ENCODE peak calls at places on chromosome 19, in four cellular contexts. V, C, I and O are unnamed samples.

GRCh38 chr19:38650180-38650775 is 2.8 kb downstream of the ACTN4 start:
- DNase-seq in V (no peak), C (no peak), I (no peak), O (no peak)

GRCh38 chr19:35436477-35437141 is 11.4 kb upstream of the FFAR2 start:
- DNase-seq in V (no peak), C (no peak), I (no peak), O (no peak)

GRCh38 chr19:11754663-11755062 is 12.1 kb upstream of the ZNF441 start:
- DNase-seq in V (no peak), C (no peak), I (no peak), O (no peak)

GRCh38 chr19:11989112-11989456 is 24.2 kb downstream of the ZNF763 start:
- DNase-seq in V (no peak), C (no peak), I (no peak), O (no peak)

GRCh38 chr19:3055741-3056453 is 6.4 kb downstream of the TLE5 start:
- DNase-seq in V (peak; percentile 57), C (no peak), I (no peak), O (peak; percentile 55)

GRCh38 chr19:1067341-1068103 is 555 bp downstream of the ARHGAP45 start:
- DNase-seq in V (peak; percentile 46), C (no peak), I (no peak), O (no peak)

GRCh38 chr19:50814883-50815282 is 8.7 kb downstream of the KLK1 start:
- DNase-seq in V (no peak), C (no peak), I (no peak), O (no peak)

GRCh38 chr19:42193706-42194105 is 23.8 kb downstream of the DEDD2 start:
- DNase-seq in V (no peak), C (no peak), I (no peak), O (no peak)

GRCh38 chr19:15551183-15552004 is 43.1 kb downstream of the CYP4F22 start:
- DNase-seq in V (peak; percentile 92), C (peak; percentile 38), I (peak; percentile 78), O (peak; percentile 95)

GRCh38 chr19:20879501-20879900 is 43.5 kb upstream of the ZNF85 start:
- DNase-seq in V (no peak), C (no peak), I (no peak), O (no peak)

GRCh38 chr19:5850743-5851293 is 431 bp downstream of the FUT3 start:
- DNase-seq in V (peak; percentile 6), C (no peak), I (peak; percentile 9), O (no peak)

GRCh38 chr19:11381535-11382369 is 2.4 kb downstream of the EPOR start:
- DNase-seq in V (no peak), C (no peak), I (peak; percentile 82), O (peak; percentile 89)

GRCh38 chr19:1856698-1857603 is 6.4 kb downstream of the KLF16 start:
- DNase-seq in V (peak; percentile 59), C (peak; percentile 77), I (peak; percentile 54), O (peak; percentile 70)

GRCh38 chr19:6970478-6970877 is 50.8 kb downstream of the MBD3L2B start:
- DNase-seq in V (peak; percentile 34), C (no peak), I (peak; percentile 8), O (no peak)

GRCh38 chr19:19202707-19203011 is 555 bp downstream of the NR2C2AP start:
- DNase-seq in V (no peak), C (no peak), I (no peak), O (no peak)

GRCh38 chr19:15640904-15641597 is 354 bp downstream of the CYP4F3 start:
- DNase-seq in V (no peak), C (peak; percentile 87), I (no peak), O (no peak)

GRCh38 chr19:44907613-44908012 is 2.0 kb downstream of the APOE start:
- DNase-seq in V (no peak), C (no peak), I (peak; percentile 8), O (no peak)

GRCh38 chr19:36488816-36489138 is 584 bp downstream of the ZNF566 start:
- DNase-seq in V (peak; percentile 50), C (peak; percentile 39), I (peak; percentile 59), O (no peak)

GRCh38 chr19:5067666-5068065 is 98.8 kb downstream of the KDM4B start:
- DNase-seq in V (no peak), C (no peak), I (no peak), O (no peak)

GRCh38 chr19:14632286-14632685 is 42.4 kb downstream of the ADGRE3 start:
- DNase-seq in V (peak; percentile 86), C (peak; percentile 32), I (peak; percentile 37), O (peak; percentile 37)

GRCh38 chr19:799076-799881 is 2.0 kb downstream of the PTBP1 start:
- DNase-seq in V (peak; percentile 28), C (peak; percentile 55), I (peak; percentile 41), O (no peak)

GRCh38 chr19:52735734-52736133 is 890 bp upstream of the ZNF611 start:
- DNase-seq in V (no peak), C (peak; percentile 51), I (no peak), O (peak; percentile 89)

GRCh38 chr19:3338541-3339181 is 27.7 kb upstream of the NFIC start:
- DNase-seq in V (peak; percentile 33), C (no peak), I (no peak), O (no peak)

GRCh38 chr19:38032151-38032550 is 125.1 kb downstream of the SIPA1L3 start:
- DNase-seq in V (no peak), C (no peak), I (no peak), O (no peak)

GRCh38 chr19:28569132-28570114 is 643.5 kb downstream of the UQCRFS1 start:
- DNase-seq in V (no peak), C (no peak), I (no peak), O (peak; percentile 32)

GRCh38 chr19:2495130-2495641 is 19.3 kb downstream of the GADD45B start:
- DNase-seq in V (no peak), C (no peak), I (peak; percentile 70), O (no peak)

GRCh38 chr19:5530701-5531100 is 37.1 kb downstream of the TINCR start:
- DNase-seq in V (no peak), C (no peak), I (no peak), O (no peak)

GRCh38 chr19:43438291-43439162 is 23.8 kb downstream of the TEX101 start:
- DNase-seq in V (no peak), C (no peak), I (peak; percentile 80), O (no peak)

GRCh38 chr19:19594371-19594770 is 24.1 kb downstream of the PBX4 start:
- DNase-seq in V (no peak), C (no peak), I (no peak), O (no peak)

GRCh38 chr19:19956431-19957075 is 55.8 kb downstream of the ZNF93 start:
- DNase-seq in V (no peak), C (no peak), I (no peak), O (peak; percentile 83)

GRCh38 chr19:45451181-45451849 is 16.5 kb upstream of the FOSB start:
- DNase-seq in V (no peak), C (no peak), I (no peak), O (no peak)

GRCh38 chr19:28505933-28506332 is 707.0 kb downstream of the UQCRFS1 start:
- DNase-seq in V (no peak), C (no peak), I (no peak), O (no peak)

GRCh38 chr19:39968789-39969188 is 2.2 kb upstream of the PSMC4 start:
- DNase-seq in V (no peak), C (no peak), I (no peak), O (no peak)

GRCh38 chr19:12202250-12202649 is 39.4 kb downstream of the ZNF136 start:
- DNase-seq in V (no peak), C (peak; percentile 56), I (no peak), O (peak; percentile 72)

GRCh38 chr19:8638078-8638619 is 7.7 kb downstream of the NFILZ start:
- DNase-seq in V (no peak), C (peak; percentile 71), I (no peak), O (no peak)

GRCh38 chr19:33442706-33443105 is 69.2 kb downstream of the CEBPG start:
- DNase-seq in V (no peak), C (no peak), I (no peak), O (no peak)
- TF ChIP-seq FOXJ3 in V (no peak), C (no peak), I (no peak), O (no peak)

GRCh38 chr19:13209797-13210775 is 59.9 kb downstream of the IER2 start:
- DNase-seq in V (no peak), C (no peak), I (no peak), O (no peak)

GRCh38 chr19:13207237-13208130 is 57.3 kb downstream of the IER2 start:
- DNase-seq in V (no peak), C (no peak), I (no peak), O (no peak)

GRCh38 chr19:13206581-13206980 is 56.4 kb downstream of the IER2 start:
- DNase-seq in V (no peak), C (no peak), I (no peak), O (no peak)

GRCh38 chr19:13208964-13209796 is 59.0 kb downstream of the IER2 start:
- DNase-seq in V (no peak), C (no peak), I (no peak), O (peak; percentile 41)

GRCh38 chr19:13208131-13208963 is 58.1 kb downstream of the IER2 start:
- DNase-seq in V (no peak), C (no peak), I (no peak), O (no peak)
- TF ChIP-seq FOXJ3 in V (no peak), C (no peak), I (no peak), O (no peak)

GRCh38 chr19:31249217-31249616 is 100.0 kb downstream of the TSHZ3 start:
- DNase-seq in V (no peak), C (no peak), I (no peak), O (no peak)
- TF ChIP-seq FOXJ3 in V (no peak), C (no peak), I (no peak), O (no peak)

DNA sequence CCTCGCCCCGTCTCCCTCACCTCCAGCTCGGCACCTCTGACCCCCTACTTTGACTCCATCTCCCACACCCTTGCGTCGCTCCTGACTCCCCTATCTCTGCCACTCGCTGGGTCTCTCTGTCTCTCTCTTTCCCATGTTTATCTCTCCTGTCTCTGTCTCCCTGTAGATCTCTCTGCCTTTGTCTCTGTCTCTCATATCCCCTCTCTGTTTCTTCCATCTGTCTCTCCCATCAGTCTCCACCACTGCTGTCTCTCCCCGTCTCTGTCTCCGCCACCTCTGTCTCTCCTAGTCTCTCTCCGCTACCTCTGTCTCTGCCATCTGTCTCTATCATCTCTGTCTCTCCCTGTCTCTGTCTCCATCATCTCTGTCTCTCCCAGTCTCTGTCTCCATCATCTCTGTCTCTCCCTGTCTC is 12.4 kb upstream of the BBC3 start:
- DNase-seq in V (no peak), C (no peak), I (no peak), O (no peak)
- TF ChIP-seq FOXJ3 in V (no peak), C (no peak), I (no peak), O (no peak)

DNA sequence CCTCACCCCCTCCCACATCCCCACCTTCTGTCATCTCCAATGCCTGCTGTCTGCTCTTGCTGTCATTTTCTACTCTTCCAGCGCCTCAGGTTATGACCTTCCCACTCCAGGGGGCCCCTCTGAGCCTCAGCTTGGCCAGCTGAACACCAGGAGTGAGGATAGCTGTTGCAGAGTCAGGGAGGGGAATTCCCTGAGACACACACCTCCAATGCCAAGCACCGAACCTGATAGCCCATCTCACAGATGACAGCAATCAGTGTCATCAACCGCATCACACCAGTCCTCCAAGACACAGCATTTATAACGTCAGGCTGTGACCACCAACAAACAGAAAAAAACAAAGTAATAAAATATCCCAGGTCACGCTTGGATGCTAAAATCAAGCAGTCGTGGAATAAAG is 193.5 kb downstream of the ZNF536 start:
- DNase-seq in V (no peak), C (no peak), I (no peak), O (no peak)
- TF ChIP-seq FOXJ3 in V (no peak), C (no peak), I (no peak), O (no peak)